ENCODE peak calls at places on chromosomes 16 and 17, in eight cellular contexts. W is right lobe of liver; D is CD4-positive, alpha-beta T cell; R is natural killer cell treated with Interleukin-12 subunit alpha and Interleukin-12 subunit beta and Interleukin-15 and Interleukin-18, amount 100 ng/mL, for 72 hours; Y is AG08396; V is NCI-H460; Q is psoas muscle; G is iPS DF 6.9. I is an unnamed sample.
A peak's percentile ranks its signal among the peaks of the same experiment; 100 is the strongest.

GRCh38 chr17:43943769-43944418 is 1.6 kb upstream of the PPY start:
- DNase-seq in W (peak; percentile 85), R (peak; percentile 87), Y (peak; percentile 79), V (peak; percentile 72), G (peak; percentile 74), Q (peak; percentile 90), D (peak; percentile 68), I (peak; percentile 60)

GRCh38 chr17:69503711-69504110 is 89.2 kb downstream of the MAP2K6 start:
- DNase-seq in Y (no peak), W (no peak), D (no peak), V (no peak), G (no peak), Q (no peak), R (no peak), I (no peak)

GRCh38 chr16:23466162-23466885 is 13.3 kb upstream of the COG7 start:
- DNase-seq in V (peak; percentile 48), W (no peak), D (no peak), G (no peak), R (no peak), Y (peak; percentile 62), Q (peak; percentile 85), I (no peak)

GRCh38 chr16:3058173-3059030 is 7.0 kb upstream of the IL32 start:
- DNase-seq in Q (no peak), G (no peak), Y (no peak), W (peak; percentile 70), D (peak; percentile 36), R (peak; percentile 78), V (no peak), I (peak; percentile 40)

GRCh38 chr16:88406096-88407041 is 23.6 kb downstream of the ZNF469 start:
- DNase-seq in W (no peak), D (no peak), G (no peak), R (no peak), Q (no peak), Y (no peak), V (no peak), I (no peak)

GRCh38 chr17:16593356-16594102 is 24.5 kb upstream of the ZNF287 start:
- DNase-seq in G (no peak), W (no peak), Q (no peak), R (no peak), Y (no peak), V (no peak), D (no peak), I (no peak)

GRCh38 chr17:82092995-82093751 is 4.9 kb downstream of the FASN start:
- DNase-seq in Y (no peak), Q (peak; percentile 34), W (no peak), R (no peak), V (no peak), D (no peak), G (no peak), I (no peak)

GRCh38 chr16:78183886-78184553 is 84.6 kb downstream of the WWOX start:
- DNase-seq in D (no peak), Q (no peak), G (no peak), R (no peak), Y (peak; percentile 12), V (no peak), W (no peak), I (no peak)

GRCh38 chr16:68577352-68577853 is 38.3 kb downstream of the ZFP90 start:
- DNase-seq in Q (no peak), D (no peak), G (no peak), V (no peak), Y (no peak), R (no peak), W (no peak), I (no peak)

GRCh38 chr16:3819741-3820724 is 60.5 kb downstream of the CREBBP start:
- DNase-seq in W (no peak), R (no peak), D (no peak), Q (no peak), G (no peak), V (peak; percentile 59), Y (peak; percentile 78), I (no peak)

GRCh38 chr17:33674685-33675084 is 381.6 kb upstream of the ASIC2 start:
- DNase-seq in G (peak; percentile 60), W (peak; percentile 45), V (peak; percentile 44), D (peak; percentile 16), Y (peak; percentile 73), Q (no peak), R (no peak), I (peak; percentile 9)

GRCh38 chr16:57679016-57679415 is 10.9 kb downstream of the ADGRG3 start:
- DNase-seq in R (no peak), G (no peak), Q (no peak), V (no peak), W (no peak), Y (no peak), D (no peak), I (no peak)

GRCh38 chr17:29084476-29085148 is 41.7 kb downstream of the PIPOX start:
- DNase-seq in Y (no peak), Q (no peak), V (no peak), W (no peak), D (no peak), R (no peak), G (no peak), I (no peak)

GRCh38 chr17:34892864-34893263 is 68.4 kb downstream of the CCT6B start:
- DNase-seq in Q (no peak), W (no peak), R (no peak), D (no peak), G (no peak), V (peak; percentile 18), Y (peak; percentile 34), I (peak; percentile 9)

GRCh38 chr16:66508261-66508913 is 41.5 kb downstream of the TK2 start:
- DNase-seq in G (no peak), Q (no peak), D (no peak), W (peak; percentile 11), V (peak; percentile 84), R (no peak), Y (no peak), I (no peak)

GRCh38 chr16:65909310-65910050 is 457.0 kb upstream of the CDH5 start:
- DNase-seq in Q (no peak), D (no peak), Y (no peak), W (peak; percentile 51), G (no peak), V (no peak), R (no peak), I (no peak)

GRCh38 chr16:49739381-49739780 is 116.5 kb downstream of the ZNF423 start:
- DNase-seq in G (no peak), Q (no peak), V (no peak), D (no peak), W (no peak), R (no peak), Y (no peak), I (no peak)

GRCh38 chr17:54521137-54521536 is 379.5 kb upstream of the TOM1L1 start:
- DNase-seq in Q (no peak), V (no peak), R (no peak), G (no peak), D (no peak), W (no peak), Y (no peak), I (no peak)

GRCh38 chr16:9854665-9855064 is 327.6 kb downstream of the GRIN2A start:
- DNase-seq in W (no peak), R (no peak), Q (peak; percentile 61), V (no peak), D (no peak), Y (no peak), G (no peak), I (no peak)

GRCh38 chr17:69898606-69899005 is 176.4 kb upstream of the KCNJ16 start:
- DNase-seq in V (no peak), R (no peak), G (no peak), Y (no peak), Q (no peak), W (no peak), D (no peak), I (no peak)

GRCh38 chr16:47254771-47255170 is 111.0 kb upstream of the NETO2 start:
- DNase-seq in Q (no peak), Y (no peak), G (no peak), R (no peak), D (no peak), W (no peak), V (no peak), I (no peak)

GRCh38 chr16:85615014-85615851 is 2.1 kb downstream of the GSE1 start:
- DNase-seq in R (no peak), Y (no peak), V (no peak), G (no peak), D (no peak), W (peak; percentile 83), Q (no peak), I (no peak)

GRCh38 chr17:16941072-16941641 is 30.8 kb downstream of the TNFRSF13B start:
- DNase-seq in G (no peak), R (no peak), W (no peak), Y (no peak), Q (no peak), D (no peak), V (no peak), I (no peak)

GRCh38 chr17:6018788-6019187 is 51.4 kb upstream of the WSCD1 start:
- DNase-seq in G (no peak), Q (no peak), D (no peak), W (no peak), R (no peak), V (no peak), Y (no peak), I (no peak)

GRCh38 chr17:30716461-30717289 is 107.8 kb downstream of the CRLF3 start:
- DNase-seq in Q (peak; percentile 32), Y (no peak), W (no peak), G (no peak), D (no peak), V (no peak), R (no peak), I (no peak)

GRCh38 chr16:84680165-84680842 is 19.5 kb upstream of the USP10 start:
- DNase-seq in R (no peak), Y (no peak), W (no peak), V (no peak), D (no peak), Q (no peak), G (no peak), I (no peak)

GRCh38 chr17:44933824-44934744 is 13.5 kb downstream of the KIF18B start:
- DNase-seq in V (no peak), Y (no peak), D (no peak), Q (no peak), W (no peak), R (no peak), G (no peak), I (no peak)

GRCh38 chr17:76388966-76389888 is 4.8 kb downstream of the SPHK1 start:
- DNase-seq in D (no peak), R (no peak), G (no peak), Q (no peak), V (no peak), W (no peak), Y (no peak), I (no peak)

GRCh38 chr16:31134091-31134571 is 1.4 kb downstream of the PRSS8 start:
- DNase-seq in D (no peak), G (no peak), Q (no peak), V (no peak), W (no peak), Y (no peak), R (no peak), I (no peak)

GRCh38 chr17:57803026-57803425 is 46.8 kb downstream of the MRPS23 start:
- DNase-seq in D (no peak), G (no peak), V (no peak), R (no peak), W (no peak), Q (no peak), Y (no peak), I (no peak)

GRCh38 chr16:85286970-85287814 is 174.9 kb upstream of the CIBAR2 start:
- DNase-seq in Y (peak; percentile 70), W (no peak), Q (peak; percentile 90), D (no peak), R (no peak), G (no peak), V (no peak), I (no peak)

GRCh38 chr17:13385481-13385907 is 216.2 kb downstream of the HS3ST3A1 start:
- DNase-seq in G (no peak), Y (no peak), Q (no peak), D (no peak), V (no peak), R (no peak), W (no peak), I (no peak)

GRCh38 chr17:7060165-7060890 is 16.4 kb upstream of the SLC16A11 start:
- DNase-seq in W (peak; percentile 47), Q (no peak), V (peak; percentile 26), R (no peak), D (no peak), G (no peak), Y (peak; percentile 50), I (no peak)

GRCh38 chr16:81831722-81832126 is 52.6 kb downstream of the PLCG2 start:
- DNase-seq in R (peak; percentile 95), Y (no peak), Q (peak; percentile 71), W (peak; percentile 60), G (no peak), D (no peak), V (no peak), I (no peak)